ENCODE peak calls at places on chromosomes 12 and 14, in seven cellular contexts. U, P, K, G, M, T and R are unnamed samples. For H3K4me1 and H3K27me3, the result is how much of the 10 kb centered on the place peaks cover.

GRCh38 chr12:124567035-124567672 is at the start of gene NCOR2:
- DNase-seq in U (no peak), P (no peak), K (no peak), G (peak), M (peak), T (peak), R (no peak)

GRCh38 chr14:102878970-102879460 is 43.4 kb upstream of the AMN start:
- DNase-seq in U (no peak), P (no peak), K (no peak), G (no peak), M (no peak), T (no peak), R (no peak)

GRCh38 chr14:51552275-51552674 is 99.4 kb upstream of the FRMD6 start:
- DNase-seq in U (no peak), P (no peak), K (no peak), G (no peak), M (no peak), T (no peak), R (no peak)

GRCh38 chr12:77010637-77011548 is 54.5 kb downstream of the E2F7 start:
- DNase-seq in U (peak), P (peak), K (peak), G (peak), M (peak), T (peak), R (peak)

GRCh38 chr14:75821828-75822521 is 159.8 kb downstream of the TGFB3 start:
- DNase-seq in U (peak), P (no peak), K (no peak), G (no peak), M (no peak), T (no peak), R (no peak)

GRCh38 chr14:70748422-70748821 is 60.9 kb downstream of the MAP3K9 start:
- DNase-seq in U (no peak), P (no peak), K (no peak), G (no peak), M (no peak), T (no peak), R (no peak)

GRCh38 chr14:51356381-51356780 is 116.3 kb downstream of the TMX1 start:
- DNase-seq in U (no peak), P (peak), K (peak), G (no peak), M (no peak), T (no peak), R (no peak)

GRCh38 chr12:113955109-113955970 is 10.8 kb downstream of the RBM19 start:
- DNase-seq in U (peak), P (no peak), K (peak), G (no peak), M (no peak), T (peak), R (peak)

GRCh38 chr12:90593596-90594290 is 361.2 kb downstream of the CCER1 start:
- DNase-seq in U (peak), P (no peak), K (no peak), G (no peak), M (no peak), T (no peak), R (no peak)

GRCh38 chr14:46902837-46903236 is 251.3 kb upstream of the RPL10L start:
- DNase-seq in U (no peak), P (no peak), K (no peak), G (no peak), M (no peak), T (no peak), R (no peak)

GRCh38 chr14:88559852-88560251 is 3.0 kb upstream of the ZC3H14 start:
- DNase-seq in U (peak), P (no peak), K (peak), G (no peak), M (no peak), T (no peak), R (no peak)

GRCh38 chr12:79934309-79935020 is 432 bp downstream of the PPP1R12A start:
- DNase-seq in U (peak), P (peak), K (no peak), G (peak), M (peak), T (peak), R (peak)

GRCh38 chr12:12439636-12440035 is 82.8 kb downstream of the BORCS5 start:
- DNase-seq in U (peak), P (peak), K (peak), G (peak), M (no peak), T (no peak), R (no peak)

GRCh38 chr12:77122236-77122635 is 56.9 kb upstream of the E2F7 start:
- DNase-seq in U (peak), P (no peak), K (peak), G (no peak), M (no peak), T (no peak), R (peak)

GRCh38 chr14:102998393-102998792 is 59.0 kb downstream of the CDC42BPB start:
- DNase-seq in U (peak), P (no peak), K (no peak), G (no peak), M (no peak), T (no peak), R (no peak)

GRCh38 chr14:50704454-50705010 is 36.4 kb upstream of the SAV1 start:
- DNase-seq in U (no peak), P (no peak), K (no peak), G (no peak), M (no peak), T (no peak), R (no peak)

GRCh38 chr12:116864371-116865160 is 16.7 kb downstream of the HRK start:
- DNase-seq in U (peak), P (no peak), K (peak), G (no peak), M (no peak), T (no peak), R (no peak)

GRCh38 chr12:31353730-31354708 is 28.1 kb upstream of the SINHCAF start:
- DNase-seq in U (no peak), P (no peak), K (no peak), G (no peak), M (no peak), T (no peak), R (no peak)

GRCh38 chr14:69046468-69046867 is 67.4 kb upstream of the ACTN1 start:
- DNase-seq in U (peak), P (peak), K (peak), G (no peak), M (no peak), T (no peak), R (no peak)

DNA sequence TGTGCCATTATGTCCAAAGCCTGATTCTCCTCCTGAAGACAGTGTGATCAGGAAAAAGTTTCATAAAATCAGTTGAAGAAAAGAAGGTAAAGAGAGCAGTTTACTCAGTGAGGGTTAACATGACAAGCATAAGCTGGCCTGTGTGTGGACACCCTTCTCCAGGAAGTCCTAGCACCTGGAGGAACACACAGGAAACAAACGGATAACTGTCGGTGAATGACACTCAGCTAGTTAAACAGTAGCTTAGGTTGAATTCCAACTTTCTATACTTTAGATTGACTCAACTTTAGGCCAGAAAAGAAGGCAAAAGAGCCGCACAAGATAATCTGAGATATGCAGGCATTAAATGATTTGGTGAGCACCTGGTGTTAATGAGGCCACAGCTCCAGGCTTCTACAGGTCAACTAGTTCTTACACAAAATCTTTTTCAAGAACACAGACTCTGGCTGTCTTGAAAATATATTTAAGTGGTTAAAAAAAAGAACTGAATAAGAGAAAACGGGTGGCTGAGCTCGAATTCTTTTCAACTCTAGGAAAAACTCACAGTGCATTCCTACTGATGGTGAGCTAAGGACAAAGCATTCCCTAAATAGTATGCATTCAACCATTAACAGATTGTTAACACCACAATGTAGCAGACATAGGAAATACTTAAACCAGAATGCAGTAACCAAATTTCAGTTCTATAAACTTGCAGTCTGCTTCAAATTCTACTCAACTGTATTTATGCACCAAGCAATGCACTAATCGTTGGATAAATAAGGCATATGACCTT is 56.9 kb upstream of the TSPAN8 start:
- DNase-seq in U (no peak), P (no peak), K (no peak), G (no peak), M (no peak), T (no peak), R (no peak)
- H3K4me3 ChIP-seq in U (no peak), P (no peak), K (no peak), G (no peak), M (no peak), T (no peak), R (no peak)

GRCh38 chr12:39795481-39795880 is 175.9 kb upstream of the ABCD2 start:
- DNase-seq in U (no peak), P (no peak), K (no peak), G (no peak), M (no peak), T (no peak), R (no peak)
- H3K4me1 ChIP-seq in U (under half), P (under half), K (under half), G (under half), M (under half), T (under half), R (under half)

GRCh38 chr12:91910871-91911388 is 234.7 kb downstream of the BTG1 start:
- DNase-seq in U (no peak), P (no peak), K (no peak), G (no peak), M (no peak), T (no peak), R (no peak)
- H3K27me3 ChIP-seq in U (under half), P (under half), K (under half), G (under half), M (under half), T (under half), R (under half)

GRCh38 chr12:132909030-132909368 is 21.6 kb upstream of the CHFR start:
- DNase-seq in U (no peak), P (no peak), K (no peak), G (no peak), M (no peak), T (no peak), R (no peak)
- H3K4me3 ChIP-seq in U (peak), P (peak), K (peak), G (peak), M (peak), T (peak), R (peak)

GRCh38 chr14:73785834-73786631 is 65.6 kb upstream of the PTGR2 start:
- DNase-seq in U (peak), P (peak), K (peak), G (peak), M (peak), T (peak), R (peak)
- H3K4me1 ChIP-seq in U (under half), P (half or more), K (under half), G (half or more), M (half or more), T (under half), R (half or more)

DNA sequence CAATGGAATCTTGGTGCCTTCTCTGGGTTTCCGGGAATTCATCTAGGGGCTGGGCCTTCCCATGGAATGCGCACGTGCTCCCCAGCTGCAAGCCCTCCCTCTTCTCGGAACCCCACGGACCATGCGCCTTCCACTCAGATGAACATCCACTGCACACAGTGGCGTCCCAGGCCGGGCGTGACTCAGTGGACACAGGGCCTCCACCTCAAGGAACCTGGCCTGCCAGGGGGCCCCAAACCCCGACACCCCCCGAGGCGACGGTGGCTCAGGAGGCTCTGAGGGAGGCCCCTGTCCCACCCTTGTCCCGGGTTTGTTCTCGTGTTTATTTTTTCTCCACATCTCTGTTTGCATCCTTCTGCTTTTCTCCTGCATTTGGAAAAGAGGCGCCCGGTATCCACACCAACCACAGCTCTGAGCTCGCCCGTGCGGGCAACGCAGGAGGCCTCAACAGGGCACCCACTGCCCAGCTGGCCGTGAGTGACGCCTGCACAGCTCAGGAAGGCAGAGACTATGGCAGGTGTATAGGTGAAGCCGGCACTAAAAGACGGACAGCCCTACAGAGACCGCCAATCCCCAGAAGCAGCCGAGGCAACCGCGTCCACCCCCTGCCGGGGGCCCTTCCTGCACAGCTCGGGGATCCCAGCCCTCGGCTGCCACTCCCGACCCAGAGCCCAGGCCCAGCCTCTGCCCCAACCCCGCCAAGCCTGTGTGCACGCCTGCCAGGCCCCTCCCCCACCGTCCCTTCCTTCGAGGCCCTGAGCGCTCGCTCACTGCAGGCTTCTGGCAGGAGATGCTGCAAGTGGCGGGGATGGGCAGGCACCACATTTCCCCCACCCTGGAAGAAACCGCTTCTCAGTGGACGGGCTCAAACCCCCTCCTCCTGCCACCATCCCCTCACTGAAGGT is 23.8 kb upstream of the GALNT9 start:
- DNase-seq in U (no peak), P (no peak), K (no peak), G (no peak), M (no peak), T (no peak), R (no peak)
- H3K27me3 ChIP-seq in U (under half), P (under half), K (under half), G (under half), M (half or more), T (half or more), R (under half)